ENCODE peak calls at places on chromosomes 2 and 18, in eight cellular contexts. T is ovary, G is left ventricle myocardium inferior, I is IMR-90, Q is mammary epithelial cell, Z is thoracic aorta, E is A549, X is HCT116. A is an unnamed sample. For H3K4me1, the result is how much of the 10 kb centered on the place peaks cover.

GRCh38 chr2:100125641-100126040 is 16.7 kb downstream of the AFF3 start:
- DNase-seq in T (no peak), G (no peak), I (no peak), Q (no peak), Z (no peak), E (no peak), X (no peak), A (no peak)

GRCh38 chr2:1736045-1736444 is 8.3 kb downstream of the PXDN start:
- DNase-seq in T (no peak), G (no peak), I (peak), Q (no peak), Z (no peak), E (no peak), X (no peak), A (no peak)

GRCh38 chr2:234273887-234274584 is 222.8 kb downstream of the ARL4C start:
- DNase-seq in T (no peak), G (no peak), I (no peak), Q (no peak), Z (no peak), E (no peak), X (no peak), A (no peak)

GRCh38 chr18:55142413-55142812 is 183.2 kb upstream of the CCDC68 start:
- DNase-seq in T (no peak), G (no peak), I (no peak), Q (no peak), Z (no peak), E (no peak), X (no peak), A (no peak)

GRCh38 chr2:26185304-26185928 is 12.5 kb downstream of the GAREM2 start:
- DNase-seq in T (no peak), G (no peak), I (no peak), Q (no peak), Z (no peak), E (no peak), X (no peak), A (no peak)

GRCh38 chr2:201538025-201538424 is 86.5 kb downstream of the STRADB start:
- DNase-seq in T (no peak), G (no peak), I (no peak), Q (no peak), Z (no peak), E (no peak), X (no peak), A (no peak)

GRCh38 chr2:119641562-119642258 is 37.3 kb upstream of the TMEM177 start:
- DNase-seq in T (peak), G (peak), I (peak), Q (peak), Z (peak), E (peak), X (peak), A (no peak)

GRCh38 chr2:218000137-218000536 is 2.7 kb downstream of the TNS1 start:
- DNase-seq in T (no peak), G (no peak), I (peak), Q (no peak), Z (no peak), E (no peak), X (no peak), A (peak)

GRCh38 chr2:159946326-159946992 is 116.0 kb downstream of the PLA2R1 start:
- DNase-seq in T (no peak), G (no peak), I (peak), Q (peak), Z (no peak), E (peak), X (no peak), A (no peak)

GRCh38 chr2:229802785-229803184 is 88.4 kb upstream of the DNER start:
- DNase-seq in T (no peak), G (no peak), I (no peak), Q (no peak), Z (no peak), E (no peak), X (no peak), A (no peak)

GRCh38 chr2:189336276-189336975 is 104.8 kb upstream of the WDR75 start:
- DNase-seq in T (no peak), G (no peak), I (peak), Q (no peak), Z (no peak), E (no peak), X (no peak), A (no peak)

GRCh38 chr2:127560201-127560928 is 24.9 kb downstream of the MYO7B start:
- DNase-seq in T (no peak), G (no peak), I (no peak), Q (peak), Z (no peak), E (no peak), X (no peak), A (peak)

GRCh38 chr2:24973812-24974211 is 2.1 kb upstream of the DNAJC27 start:
- DNase-seq in T (no peak), G (no peak), I (no peak), Q (no peak), Z (no peak), E (no peak), X (no peak), A (no peak)

GRCh38 chr18:77063256-77063655 is 69.3 kb downstream of the MBP start:
- DNase-seq in T (no peak), G (no peak), I (peak), Q (peak), Z (no peak), E (no peak), X (no peak), A (no peak)
- H3K4me1 ChIP-seq in T (under half), G (half or more), I (under half), Q (half or more), Z (under half), E (half or more), X (half or more), A (under half)

DNA sequence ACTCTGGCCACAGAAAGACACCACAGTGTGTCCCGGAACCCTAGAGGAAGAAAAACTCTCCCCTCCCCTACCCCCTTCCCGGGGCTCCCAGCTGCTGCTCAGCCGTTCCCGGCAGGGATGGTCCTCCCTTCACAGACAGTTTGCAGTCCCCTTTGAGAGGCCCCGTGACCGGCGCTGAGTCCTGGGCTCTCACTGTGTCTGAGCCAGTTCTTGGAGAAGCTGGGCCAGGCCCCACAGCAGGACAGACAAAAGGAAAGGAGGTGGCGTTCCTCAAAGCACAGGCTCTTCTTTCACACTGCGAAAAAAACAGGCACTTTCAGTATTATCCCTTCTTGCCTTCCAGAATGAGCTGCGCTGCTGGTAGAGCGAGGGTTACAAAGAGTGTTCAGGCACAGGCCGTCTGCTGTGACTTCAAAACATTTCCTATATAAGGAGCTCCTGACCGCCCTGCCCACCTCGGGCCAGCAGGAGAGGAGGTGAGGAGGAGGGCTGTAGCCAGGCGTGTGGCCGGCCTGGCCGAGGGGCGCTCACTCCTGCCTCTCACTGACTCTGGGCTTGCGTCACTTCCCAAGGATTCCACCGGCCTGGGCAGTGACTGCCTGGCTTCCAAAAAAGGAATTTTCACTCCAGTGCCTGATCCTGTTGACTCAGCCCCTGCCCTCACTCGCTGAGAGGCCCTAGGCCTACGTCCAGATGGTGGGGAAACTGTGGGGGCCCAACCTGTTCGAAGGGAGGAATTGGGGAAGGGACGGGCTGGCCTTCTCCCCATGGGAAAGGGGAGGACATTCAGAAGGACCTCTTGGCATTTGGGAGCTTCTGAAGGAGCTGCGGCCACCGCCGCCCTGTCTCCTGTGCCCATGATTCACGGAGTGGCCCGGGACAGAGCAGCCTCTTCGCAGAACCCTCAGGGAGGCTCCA is 24.9 kb downstream of the CIDEA start:
- DNase-seq in T (peak), G (peak), I (peak), Q (peak), Z (peak), E (no peak), X (no peak), A (peak)
- TF ChIP-seq CTCF in T (peak), G (peak), I (peak), Q (no peak), Z (no peak), E (no peak), X (no peak), A (peak)

GRCh38 chr2:226760412-226761194 is 39.0 kb downstream of the IRS1 start:
- DNase-seq in T (no peak), G (no peak), I (peak), Q (peak), Z (no peak), E (no peak), X (peak), A (no peak)
- H3K4me1 ChIP-seq in T (under half), G (half or more), I (under half), Q (half or more), Z (half or more), E (half or more), X (half or more), A (under half)

DNA sequence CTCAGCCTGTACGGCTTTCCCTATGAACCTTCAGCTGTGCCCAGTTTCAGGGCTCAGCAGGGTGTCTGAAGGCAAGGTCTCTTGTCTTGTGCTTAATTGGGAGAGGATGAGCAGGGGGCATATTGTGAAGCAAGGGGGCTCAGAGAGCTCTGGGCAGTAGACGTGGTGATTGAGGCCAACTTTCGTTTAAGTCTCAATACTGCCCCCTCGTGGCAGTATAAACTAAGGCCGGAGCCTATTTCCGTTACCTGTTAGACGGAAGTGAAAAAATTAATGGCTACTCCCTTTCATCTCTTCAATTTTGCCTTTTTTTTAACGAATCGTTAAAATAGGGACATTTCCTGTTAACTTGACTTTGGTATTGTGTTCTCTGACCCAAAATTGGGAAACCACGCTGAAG is 193.4 kb downstream of the TDRD15 start:
- DNase-seq in T (peak), G (peak), I (peak), Q (peak), Z (peak), E (peak), X (peak), A (no peak)
- TF ChIP-seq CTCF in T (peak), G (peak), I (peak), Q (peak), Z (peak), E (peak), X (no peak), A (peak)

GRCh38 chr18:48136544-48137353 is 206.3 kb upstream of the SMAD2 start:
- DNase-seq in T (peak), G (no peak), I (no peak), Q (no peak), Z (no peak), E (no peak), X (no peak), A (no peak)

GRCh38 chr18:48134609-48135008 is 204.2 kb upstream of the SMAD2 start:
- DNase-seq in T (no peak), G (no peak), I (no peak), Q (no peak), Z (no peak), E (no peak), X (no peak), A (no peak)

GRCh38 chr18:48136051-48136543 is 205.6 kb upstream of the SMAD2 start:
- DNase-seq in T (peak), G (peak), I (no peak), Q (no peak), Z (no peak), E (no peak), X (no peak), A (no peak)

GRCh38 chr18:48133675-48134251 is 203.3 kb upstream of the SMAD2 start:
- DNase-seq in T (no peak), G (no peak), I (no peak), Q (peak), Z (no peak), E (no peak), X (no peak), A (no peak)

GRCh38 chr18:48135436-48135966 is 205.0 kb upstream of the SMAD2 start:
- DNase-seq in T (no peak), G (no peak), I (no peak), Q (no peak), Z (no peak), E (no peak), X (no peak), A (no peak)
- H3K4me1 ChIP-seq in T (under half), G (under half), I (under half), Q (under half), Z (under half), E (under half), X (under half), A (under half)

GRCh38 chr2:30332791-30333453 is 101.6 kb downstream of the LBH start:
- DNase-seq in T (no peak), G (no peak), I (no peak), Q (no peak), Z (no peak), E (no peak), X (no peak), A (no peak)

GRCh38 chr2:30336978-30337841 is 105.9 kb downstream of the LBH start:
- DNase-seq in T (no peak), G (no peak), I (peak), Q (no peak), Z (no peak), E (no peak), X (no peak), A (no peak)

GRCh38 chr2:30335981-30336538 is 104.7 kb downstream of the LBH start:
- DNase-seq in T (no peak), G (no peak), I (no peak), Q (no peak), Z (no peak), E (no peak), X (no peak), A (no peak)

GRCh38 chr2:30331869-30332268 is 100.5 kb downstream of the LBH start:
- DNase-seq in T (no peak), G (no peak), I (no peak), Q (no peak), Z (no peak), E (no peak), X (no peak), A (no peak)

GRCh38 chr2:30334738-30335426 is 103.5 kb downstream of the LBH start:
- DNase-seq in T (no peak), G (no peak), I (no peak), Q (no peak), Z (no peak), E (peak), X (no peak), A (no peak)
- TF ChIP-seq CTCF in T (no peak), G (peak), I (no peak), Q (no peak), Z (no peak), E (peak), X (peak), A (no peak)

DNA sequence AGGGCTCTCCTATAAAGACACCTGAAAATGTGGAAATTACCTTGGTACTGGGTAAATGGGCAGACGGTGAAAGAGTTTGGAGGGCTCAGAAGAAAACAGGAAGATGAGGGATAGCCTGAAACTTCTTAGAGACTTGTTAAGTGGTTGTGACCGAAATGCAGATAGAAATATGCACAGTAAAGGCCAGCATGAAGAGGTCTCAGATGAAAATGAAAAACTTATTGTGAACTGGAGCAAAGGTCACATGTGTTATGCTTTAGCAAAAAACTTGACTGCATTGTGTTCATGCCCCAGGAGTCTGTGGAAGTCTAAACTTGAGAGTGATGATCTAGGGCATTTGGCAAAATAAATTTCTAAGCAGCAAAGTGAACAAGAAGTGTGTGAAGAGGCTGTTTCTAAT is 137.1 kb downstream of the CBLN2 start:
- DNase-seq in T (no peak), G (no peak), I (no peak), Q (no peak), Z (no peak), E (no peak), X (no peak), A (no peak)
- H3K4me1 ChIP-seq in T (under half), G (under half), I (under half), Q (under half), Z (under half), E (under half), X (under half), A (under half)

DNA sequence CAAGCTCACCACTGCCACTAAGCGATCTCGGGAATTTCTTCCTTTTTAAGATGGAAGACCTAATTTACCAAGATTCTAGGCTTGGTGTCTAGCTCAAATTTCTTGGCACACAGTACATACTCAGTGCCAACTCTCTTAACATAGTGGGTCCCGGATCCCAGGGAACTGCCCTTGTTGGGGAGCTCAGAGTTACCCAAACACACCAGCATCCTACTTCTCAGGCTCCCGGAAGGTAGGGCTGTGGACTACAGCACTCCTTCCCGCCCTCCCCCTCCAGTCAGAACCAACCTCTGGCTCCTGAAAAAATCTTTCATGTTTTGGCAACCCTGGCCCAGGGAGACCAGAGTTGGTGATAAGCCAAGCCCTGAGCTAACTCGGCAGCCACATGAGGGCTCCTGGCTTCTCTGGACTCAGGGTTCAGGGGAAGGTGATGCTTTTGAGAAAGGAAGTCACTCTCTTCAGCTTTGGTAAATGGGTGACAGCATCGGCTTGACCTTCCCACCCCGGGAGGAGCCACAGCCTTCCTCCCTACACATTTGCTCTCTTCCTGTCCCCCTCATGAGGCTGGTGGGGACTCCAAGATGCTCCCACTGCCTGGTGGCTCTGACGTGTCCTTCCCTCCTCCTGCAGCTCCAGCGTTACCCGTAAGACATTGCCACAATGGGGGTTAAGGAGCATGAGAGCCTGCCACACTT is 8.8 kb downstream of the ODC1 start:
- DNase-seq in T (no peak), G (no peak), I (no peak), Q (no peak), Z (no peak), E (no peak), X (no peak), A (no peak)
- TF ChIP-seq CTCF in T (no peak), G (no peak), I (no peak), Q (no peak), Z (no peak), E (no peak), X (no peak), A (peak)

GRCh38 chr2:162506706-162507105 is 162.8 kb downstream of the GCA start:
- DNase-seq in T (no peak), G (no peak), I (no peak), Q (no peak), Z (no peak), E (no peak), X (no peak), A (no peak)
- H3K4me1 ChIP-seq in T (under half), G (under half), I (under half), Q (under half), Z (under half), E (under half), X (under half), A (under half)